ENCODE peak calls at places on chromosomes 7 and 10, in eight cellular contexts. One of them, this sample, is unnamed.

GRCh38 chr10:108791794-108792474 is 1131.4 kb downstream of the XPNPEP1 start:
- DNase-seq in epithelial cell of esophagus: no peak
- DNase-seq in esophagus squamous epithelium: no peak
- DNase-seq in tibial nerve: no peak
- DNase-seq in brain microvascular endothelial cell: no peak
- DNase-seq in astrocyte: peak
- DNase-seq in IMR-90: peak
- DNase-seq in retinal pigment epithelial cell: no peak
- DNase-seq in this sample: peak

GRCh38 chr10:44674536-44674935 is 236.6 kb upstream of the TMEM72 start:
- DNase-seq in epithelial cell of esophagus: no peak
- DNase-seq in esophagus squamous epithelium: no peak
- DNase-seq in tibial nerve: no peak
- DNase-seq in brain microvascular endothelial cell: no peak
- DNase-seq in astrocyte: no peak
- DNase-seq in IMR-90: no peak
- DNase-seq in retinal pigment epithelial cell: no peak
- DNase-seq in this sample: no peak

GRCh38 chr10:88828310-88828709 is 23.3 kb downstream of the ANKRD22 start:
- DNase-seq in epithelial cell of esophagus: no peak
- DNase-seq in esophagus squamous epithelium: no peak
- DNase-seq in tibial nerve: no peak
- DNase-seq in brain microvascular endothelial cell: no peak
- DNase-seq in astrocyte: no peak
- DNase-seq in IMR-90: peak
- DNase-seq in retinal pigment epithelial cell: no peak
- DNase-seq in this sample: no peak

GRCh38 chr7:51289608-51290370 is 26.8 kb downstream of the COBL start:
- DNase-seq in epithelial cell of esophagus: no peak
- DNase-seq in esophagus squamous epithelium: no peak
- DNase-seq in tibial nerve: no peak
- DNase-seq in brain microvascular endothelial cell: no peak
- DNase-seq in astrocyte: no peak
- DNase-seq in IMR-90: no peak
- DNase-seq in retinal pigment epithelial cell: no peak
- DNase-seq in this sample: no peak

GRCh38 chr10:21449288-21449966 is 76.1 kb downstream of the SKIDA1 start:
- DNase-seq in epithelial cell of esophagus: no peak
- DNase-seq in esophagus squamous epithelium: no peak
- DNase-seq in tibial nerve: no peak
- DNase-seq in brain microvascular endothelial cell: no peak
- DNase-seq in astrocyte: peak
- DNase-seq in IMR-90: no peak
- DNase-seq in retinal pigment epithelial cell: no peak
- DNase-seq in this sample: no peak

GRCh38 chr7:44378744-44379143 is 53.4 kb upstream of the CAMK2B start:
- DNase-seq in epithelial cell of esophagus: peak
- DNase-seq in esophagus squamous epithelium: no peak
- DNase-seq in tibial nerve: no peak
- DNase-seq in brain microvascular endothelial cell: peak
- DNase-seq in astrocyte: peak
- DNase-seq in IMR-90: peak
- DNase-seq in retinal pigment epithelial cell: no peak
- DNase-seq in this sample: peak

GRCh38 chr7:2959343-2959680 is 84.4 kb downstream of the CARD11 start:
- DNase-seq in epithelial cell of esophagus: no peak
- DNase-seq in esophagus squamous epithelium: no peak
- DNase-seq in tibial nerve: no peak
- DNase-seq in brain microvascular endothelial cell: no peak
- DNase-seq in astrocyte: no peak
- DNase-seq in IMR-90: no peak
- DNase-seq in retinal pigment epithelial cell: no peak
- DNase-seq in this sample: no peak

GRCh38 chr10:113518816-113519591 is 33.8 kb upstream of the HABP2 start:
- DNase-seq in epithelial cell of esophagus: no peak
- DNase-seq in esophagus squamous epithelium: no peak
- DNase-seq in tibial nerve: no peak
- DNase-seq in brain microvascular endothelial cell: no peak
- DNase-seq in astrocyte: no peak
- DNase-seq in IMR-90: no peak
- DNase-seq in retinal pigment epithelial cell: no peak
- DNase-seq in this sample: no peak

GRCh38 chr10:44851413-44851812 is 59.7 kb upstream of the TMEM72 start:
- DNase-seq in epithelial cell of esophagus: no peak
- DNase-seq in esophagus squamous epithelium: no peak
- DNase-seq in tibial nerve: no peak
- DNase-seq in brain microvascular endothelial cell: no peak
- DNase-seq in astrocyte: no peak
- DNase-seq in IMR-90: no peak
- DNase-seq in retinal pigment epithelial cell: no peak
- DNase-seq in this sample: no peak

GRCh38 chr7:42617071-42617705 is 294.7 kb downstream of the C7orf25 start:
- DNase-seq in epithelial cell of esophagus: no peak
- DNase-seq in esophagus squamous epithelium: no peak
- DNase-seq in tibial nerve: no peak
- DNase-seq in brain microvascular endothelial cell: no peak
- DNase-seq in astrocyte: no peak
- DNase-seq in IMR-90: no peak
- DNase-seq in retinal pigment epithelial cell: no peak
- DNase-seq in this sample: no peak

GRCh38 chr10:61454541-61454940 is 1.4 kb upstream of the TMEM26 start:
- DNase-seq in epithelial cell of esophagus: no peak
- DNase-seq in esophagus squamous epithelium: no peak
- DNase-seq in tibial nerve: no peak
- DNase-seq in brain microvascular endothelial cell: no peak
- DNase-seq in astrocyte: no peak
- DNase-seq in IMR-90: no peak
- DNase-seq in retinal pigment epithelial cell: no peak
- DNase-seq in this sample: no peak

GRCh38 chr10:61452655-61453641 is at the start of gene TMEM26:
- DNase-seq in epithelial cell of esophagus: no peak
- DNase-seq in esophagus squamous epithelium: no peak
- DNase-seq in tibial nerve: no peak
- DNase-seq in brain microvascular endothelial cell: no peak
- DNase-seq in astrocyte: peak
- DNase-seq in IMR-90: peak
- DNase-seq in retinal pigment epithelial cell: no peak
- DNase-seq in this sample: no peak

GRCh38 chr10:61451357-61451756 is 1.8 kb downstream of the TMEM26 start:
- DNase-seq in epithelial cell of esophagus: no peak
- DNase-seq in esophagus squamous epithelium: no peak
- DNase-seq in tibial nerve: no peak
- DNase-seq in brain microvascular endothelial cell: no peak
- DNase-seq in astrocyte: no peak
- DNase-seq in IMR-90: no peak
- DNase-seq in retinal pigment epithelial cell: no peak
- DNase-seq in this sample: no peak

GRCh38 chr10:61456095-61456789 is 3.1 kb upstream of the TMEM26 start:
- DNase-seq in epithelial cell of esophagus: no peak
- DNase-seq in esophagus squamous epithelium: no peak
- DNase-seq in tibial nerve: no peak
- DNase-seq in brain microvascular endothelial cell: no peak
- DNase-seq in astrocyte: peak
- DNase-seq in IMR-90: peak
- DNase-seq in retinal pigment epithelial cell: peak
- DNase-seq in this sample: no peak

GRCh38 chr10:61452229-61452651 is 941 bp downstream of the TMEM26 start:
- DNase-seq in epithelial cell of esophagus: no peak
- DNase-seq in esophagus squamous epithelium: no peak
- DNase-seq in tibial nerve: no peak
- DNase-seq in brain microvascular endothelial cell: no peak
- DNase-seq in astrocyte: peak
- DNase-seq in IMR-90: no peak
- DNase-seq in retinal pigment epithelial cell: no peak
- DNase-seq in this sample: no peak
- H3K4me3 ChIP-seq in epithelial cell of esophagus: no peak
- H3K4me3 ChIP-seq in esophagus squamous epithelium: peak
- H3K4me3 ChIP-seq in tibial nerve: peak
- H3K4me3 ChIP-seq in brain microvascular endothelial cell: peak
- H3K4me3 ChIP-seq in astrocyte: peak
- H3K4me3 ChIP-seq in IMR-90: peak
- H3K4me3 ChIP-seq in retinal pigment epithelial cell: peak
- H3K4me3 ChIP-seq in this sample: peak

GRCh38 chr10:37109000-37109399 is 16.4 kb upstream of the ANKRD30A start:
- DNase-seq in epithelial cell of esophagus: no peak
- DNase-seq in esophagus squamous epithelium: no peak
- DNase-seq in tibial nerve: no peak
- DNase-seq in brain microvascular endothelial cell: no peak
- DNase-seq in astrocyte: no peak
- DNase-seq in IMR-90: no peak
- DNase-seq in retinal pigment epithelial cell: no peak
- DNase-seq in this sample: no peak
- TF ChIP-seq CTCF in epithelial cell of esophagus: no peak
- TF ChIP-seq CTCF in esophagus squamous epithelium: no peak
- TF ChIP-seq CTCF in tibial nerve: no peak
- TF ChIP-seq CTCF in brain microvascular endothelial cell: no peak
- TF ChIP-seq CTCF in astrocyte: no peak
- TF ChIP-seq CTCF in IMR-90: no peak
- TF ChIP-seq CTCF in retinal pigment epithelial cell: no peak
- TF ChIP-seq CTCF in this sample: no peak

GRCh38 chr7:67625257-67625713 is 628.7 kb downstream of the TYW1 start:
- DNase-seq in epithelial cell of esophagus: peak
- DNase-seq in esophagus squamous epithelium: no peak
- DNase-seq in tibial nerve: peak
- DNase-seq in brain microvascular endothelial cell: peak
- DNase-seq in astrocyte: peak
- DNase-seq in IMR-90: peak
- DNase-seq in retinal pigment epithelial cell: peak
- DNase-seq in this sample: peak
- H3K4me3 ChIP-seq in epithelial cell of esophagus: no peak
- H3K4me3 ChIP-seq in esophagus squamous epithelium: peak
- H3K4me3 ChIP-seq in tibial nerve: peak
- H3K4me3 ChIP-seq in brain microvascular endothelial cell: no peak
- H3K4me3 ChIP-seq in astrocyte: peak
- H3K4me3 ChIP-seq in IMR-90: no peak
- H3K4me3 ChIP-seq in retinal pigment epithelial cell: peak
- H3K4me3 ChIP-seq in this sample: no peak

GRCh38 chr7:77903597-77903996 is 105.0 kb downstream of the PHTF2 start:
- DNase-seq in epithelial cell of esophagus: peak
- DNase-seq in esophagus squamous epithelium: no peak
- DNase-seq in tibial nerve: no peak
- DNase-seq in brain microvascular endothelial cell: peak
- DNase-seq in astrocyte: no peak
- DNase-seq in IMR-90: peak
- DNase-seq in retinal pigment epithelial cell: no peak
- DNase-seq in this sample: peak
- TF ChIP-seq CTCF in epithelial cell of esophagus: peak
- TF ChIP-seq CTCF in esophagus squamous epithelium: no peak
- TF ChIP-seq CTCF in tibial nerve: no peak
- TF ChIP-seq CTCF in brain microvascular endothelial cell: peak
- TF ChIP-seq CTCF in astrocyte: peak
- TF ChIP-seq CTCF in IMR-90: peak
- TF ChIP-seq CTCF in retinal pigment epithelial cell: no peak
- TF ChIP-seq CTCF in this sample: peak

GRCh38 chr10:6030940-6031339 is 31.2 kb downstream of the IL2RA start:
- DNase-seq in epithelial cell of esophagus: no peak
- DNase-seq in esophagus squamous epithelium: no peak
- DNase-seq in tibial nerve: no peak
- DNase-seq in brain microvascular endothelial cell: no peak
- DNase-seq in astrocyte: no peak
- DNase-seq in IMR-90: no peak
- DNase-seq in retinal pigment epithelial cell: no peak
- DNase-seq in this sample: no peak
- H3K4me3 ChIP-seq in epithelial cell of esophagus: no peak
- H3K4me3 ChIP-seq in esophagus squamous epithelium: no peak
- H3K4me3 ChIP-seq in tibial nerve: no peak
- H3K4me3 ChIP-seq in brain microvascular endothelial cell: no peak
- H3K4me3 ChIP-seq in astrocyte: no peak
- H3K4me3 ChIP-seq in IMR-90: no peak
- H3K4me3 ChIP-seq in retinal pigment epithelial cell: no peak
- H3K4me3 ChIP-seq in this sample: no peak

DNA sequence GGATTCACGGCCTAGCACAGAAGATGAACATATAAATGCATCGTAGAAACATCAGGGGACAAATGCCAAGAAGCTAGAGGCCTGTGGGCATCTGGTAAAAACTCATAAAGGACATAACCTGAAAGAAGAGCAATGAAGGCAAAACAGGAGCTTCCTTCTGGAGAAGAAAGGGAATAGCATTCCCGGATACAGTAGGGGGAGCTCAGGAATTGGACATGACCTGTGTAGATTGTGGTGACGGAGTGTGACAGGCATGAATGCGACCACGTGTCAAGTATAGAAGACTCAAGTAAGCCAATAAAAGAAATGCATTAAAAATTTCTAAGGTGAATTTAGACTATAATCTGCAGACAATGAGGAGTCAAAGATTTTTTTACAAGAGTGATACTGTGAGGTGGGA is 270.1 kb downstream of the AGMO start:
- DNase-seq in epithelial cell of esophagus: no peak
- DNase-seq in esophagus squamous epithelium: no peak
- DNase-seq in tibial nerve: no peak
- DNase-seq in brain microvascular endothelial cell: no peak
- DNase-seq in astrocyte: no peak
- DNase-seq in IMR-90: no peak
- DNase-seq in retinal pigment epithelial cell: no peak
- DNase-seq in this sample: no peak
- TF ChIP-seq CTCF in epithelial cell of esophagus: peak
- TF ChIP-seq CTCF in esophagus squamous epithelium: no peak
- TF ChIP-seq CTCF in tibial nerve: no peak
- TF ChIP-seq CTCF in brain microvascular endothelial cell: peak
- TF ChIP-seq CTCF in astrocyte: no peak
- TF ChIP-seq CTCF in IMR-90: no peak
- TF ChIP-seq CTCF in retinal pigment epithelial cell: no peak
- TF ChIP-seq CTCF in this sample: no peak